ENCODE peak calls at places on chromosomes 6 and 20, in six cellular contexts. X, Q, K, J, R and N are unnamed samples. For H3K4me1, the result is how much of the 10 kb centered on the place peaks cover.

GRCh38 chr20:39960522-39961420 is 728.3 kb downstream of the MAFB start:
- DNase-seq in X (peak), Q (no peak), K (no peak), J (no peak), R (no peak), N (no peak)

GRCh38 chr6:85920782-85921181 is 278.1 kb upstream of the SYNCRIP start:
- DNase-seq in X (no peak), Q (no peak), K (no peak), J (no peak), R (no peak), N (peak)

GRCh38 chr20:34037767-34038166 is 44.1 kb downstream of the RALY start:
- DNase-seq in X (no peak), Q (no peak), K (no peak), J (no peak), R (no peak), N (no peak)

GRCh38 chr6:129740013-129740412 is 30.0 kb upstream of the ARHGAP18 start:
- DNase-seq in X (no peak), Q (no peak), K (no peak), J (no peak), R (no peak), N (no peak)

GRCh38 chr20:3927486-3928291 is 38.5 kb downstream of the PANK2 start:
- DNase-seq in X (no peak), Q (no peak), K (no peak), J (no peak), R (no peak), N (no peak)

GRCh38 chr20:16475225-16475624 is 98.0 kb downstream of the KIF16B start:
- DNase-seq in X (no peak), Q (no peak), K (no peak), J (no peak), R (no peak), N (no peak)

GRCh38 chr6:155195903-155196302 is 67.9 kb upstream of the CLDN20 start:
- DNase-seq in X (no peak), Q (no peak), K (no peak), J (no peak), R (no peak), N (no peak)

GRCh38 chr6:163668061-163668426 is 253.5 kb downstream of the QKI start:
- DNase-seq in X (no peak), Q (no peak), K (no peak), J (no peak), R (no peak), N (no peak)

GRCh38 chr6:73610444-73611275 is 43.1 kb downstream of the SLC17A5 start:
- DNase-seq in X (no peak), Q (no peak), K (no peak), J (no peak), R (no peak), N (no peak)

GRCh38 chr6:82917346-82918064 is 148.1 kb downstream of the UBE3D start:
- DNase-seq in X (no peak), Q (no peak), K (no peak), J (no peak), R (no peak), N (no peak)

GRCh38 chr20:17660667-17661066 is 21.4 kb downstream of the RRBP1 start:
- DNase-seq in X (peak), Q (no peak), K (peak), J (no peak), R (no peak), N (no peak)

GRCh38 chr6:151753581-151753980 is 53.9 kb upstream of the ESR1 start:
- DNase-seq in X (no peak), Q (no peak), K (no peak), J (no peak), R (no peak), N (no peak)

GRCh38 chr20:4901031-4901818 is 100.1 kb downstream of the SLC23A2 start:
- DNase-seq in X (no peak), Q (no peak), K (no peak), J (no peak), R (no peak), N (no peak)

DNA sequence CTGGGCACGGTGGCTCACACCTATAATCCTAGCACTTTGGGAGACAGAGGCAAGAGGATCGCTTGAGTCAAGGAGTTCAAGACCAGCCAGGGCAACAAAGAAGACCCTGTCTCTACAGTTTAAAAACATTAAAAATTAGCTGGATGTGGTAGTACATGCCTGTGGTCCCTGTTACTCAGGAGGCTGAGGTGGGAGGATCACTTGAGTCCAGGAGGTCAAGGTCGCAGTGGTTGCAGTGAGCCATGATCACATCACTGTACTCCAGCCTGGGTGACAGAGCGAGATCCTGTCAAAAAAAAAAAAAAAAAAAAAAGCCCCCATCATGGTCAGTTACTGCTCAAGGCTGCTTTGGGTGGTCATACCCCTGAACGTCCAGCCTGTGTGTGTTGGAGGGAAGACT is 55.8 kb downstream of the ARHGAP40 start:
- DNase-seq in X (no peak), Q (no peak), K (no peak), J (no peak), R (no peak), N (no peak)
- H3K4me1 ChIP-seq in X (under half), Q (under half), K (under half), J (under half), R (under half), N (under half)

GRCh38 chr20:35738410-35739179 is 3.5 kb downstream of the RBM39 start:
- DNase-seq in X (no peak), Q (no peak), K (no peak), J (no peak), R (no peak), N (no peak)

GRCh38 chr20:35739294-35740163 is 2.5 kb downstream of the RBM39 start:
- DNase-seq in X (no peak), Q (no peak), K (no peak), J (no peak), R (no peak), N (no peak)

GRCh38 chr20:35742741-35743523 is 872 bp upstream of the RBM39 start:
- DNase-seq in X (no peak), Q (no peak), K (no peak), J (no peak), R (no peak), N (no peak)

GRCh38 chr20:35743693-35744491 is 1.8 kb upstream of the RBM39 start:
- DNase-seq in X (peak), Q (peak), K (no peak), J (no peak), R (no peak), N (no peak)

GRCh38 chr20:35741892-35742740 is at the start of gene RBM39:
- DNase-seq in X (peak), Q (peak), K (peak), J (peak), R (peak), N (peak)
- TF ChIP-seq POLR2A in X (peak), Q (peak), K (peak), J (peak), R (peak), N (peak)

GRCh38 chr20:1851396-1851795 is 43.8 kb upstream of the SIRPA start:
- DNase-seq in X (no peak), Q (no peak), K (no peak), J (no peak), R (no peak), N (no peak)
- H3K4me1 ChIP-seq in X (under half), Q (under half), K (under half), J (under half), R (under half), N (under half)

GRCh38 chr20:50192364-50193168 is 1.9 kb downstream of the CEBPB start:
- DNase-seq in X (peak), Q (peak), K (peak), J (peak), R (peak), N (peak)

GRCh38 chr20:50195524-50196120 is 5.0 kb downstream of the CEBPB start:
- DNase-seq in X (peak), Q (no peak), K (no peak), J (no peak), R (no peak), N (no peak)

GRCh38 chr20:50193169-50193850 is 2.7 kb downstream of the CEBPB start:
- DNase-seq in X (peak), Q (no peak), K (no peak), J (no peak), R (no peak), N (no peak)

GRCh38 chr20:50194831-50195523 is 4.3 kb downstream of the CEBPB start:
- DNase-seq in X (peak), Q (no peak), K (no peak), J (no peak), R (no peak), N (no peak)

GRCh38 chr20:50193851-50194830 is 3.5 kb downstream of the CEBPB start:
- DNase-seq in X (peak), Q (no peak), K (no peak), J (no peak), R (no peak), N (no peak)
- TF ChIP-seq POLR2A in X (peak), Q (no peak), K (no peak), J (no peak), R (no peak), N (peak)

GRCh38 chr6:152981989-152982767 is 663 bp downstream of the FBXO5 start:
- DNase-seq in X (peak), Q (no peak), K (peak), J (no peak), R (peak), N (no peak)
- H3K4me1 ChIP-seq in X (under half), Q (under half), K (under half), J (under half), R (under half), N (half or more)

GRCh38 chr20:51542894-51543788 is 622 bp upstream of the NFATC2 start:
- DNase-seq in X (no peak), Q (peak), K (no peak), J (no peak), R (peak), N (no peak)
- TF ChIP-seq POLR2A in X (no peak), Q (no peak), K (no peak), J (no peak), R (no peak), N (no peak)

DNA sequence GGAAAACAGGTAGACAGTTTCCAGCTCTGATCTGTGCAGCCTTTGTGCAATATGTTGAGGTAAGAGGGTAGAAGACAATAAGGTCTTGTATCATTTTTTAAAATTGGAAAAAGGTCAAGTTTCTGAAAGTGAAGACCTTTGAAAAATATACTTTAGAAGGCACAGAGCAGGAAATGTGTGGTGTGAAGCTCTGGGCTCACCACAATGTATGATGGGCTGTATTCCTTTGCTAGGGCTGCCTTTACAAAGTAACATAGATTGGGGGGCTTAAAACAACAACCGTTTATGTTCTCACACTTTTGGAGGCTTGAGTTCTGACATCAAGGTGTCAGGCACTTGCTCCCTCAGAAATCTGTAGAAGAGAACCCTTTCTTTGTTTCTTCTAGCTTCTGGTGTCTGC is 514.2 kb upstream of the JARID2 start:
- DNase-seq in X (no peak), Q (no peak), K (no peak), J (no peak), R (no peak), N (no peak)
- H3K4me1 ChIP-seq in X (under half), Q (under half), K (under half), J (under half), R (under half), N (under half)

DNA sequence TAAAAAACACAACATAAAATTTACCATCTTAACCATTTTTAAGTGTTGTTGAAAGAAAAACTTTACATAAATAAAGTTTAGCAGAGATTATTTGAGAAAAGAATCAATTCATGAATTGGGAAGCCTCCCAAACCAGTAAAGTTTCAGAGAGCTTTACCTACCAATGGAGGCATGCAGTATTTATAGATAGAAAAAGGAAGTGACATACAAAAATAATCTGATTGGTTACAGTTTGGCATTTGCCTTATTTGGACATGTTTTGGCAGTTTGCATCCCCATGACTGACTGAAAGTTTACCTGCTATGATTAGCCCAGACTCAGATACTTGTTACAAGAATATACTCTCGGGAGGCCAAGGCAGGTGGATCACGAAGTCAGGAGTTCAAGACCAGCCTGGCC is 3.7 kb upstream of the CMTR1 start:
- DNase-seq in X (no peak), Q (no peak), K (no peak), J (no peak), R (no peak), N (no peak)
- TF ChIP-seq POLR2A in X (no peak), Q (no peak), K (no peak), J (no peak), R (no peak), N (no peak)

GRCh38 chr20:1893721-1894470 is 1.3 kb upstream of the SIRPA start:
- DNase-seq in X (peak), Q (peak), K (peak), J (no peak), R (no peak), N (no peak)
- H3K4me1 ChIP-seq in X (half or more), Q (under half), K (under half), J (under half), R (under half), N (under half)

GRCh38 chr6:26205161-26205624 is 118.0 kb downstream of the HFE start:
- DNase-seq in X (peak), Q (peak), K (peak), J (peak), R (peak), N (peak)
- TF ChIP-seq POLR2A in X (peak), Q (peak), K (peak), J (peak), R (peak), N (no peak)